ENCODE peak calls at places on chromosome 22, in six cellular contexts. I is vagina, B is neuronal stem cell, C is fibroblast of lung, D is tibial artery, A is heart left ventricle. L is an unnamed sample.

GRCh38 chr22:33896801-33897620 is 23.3 kb downstream of the LARGE1 start:
- DNase-seq in I (no peak), B (no peak), C (peak; percentile 16), D (no peak), A (no peak), L (no peak)

GRCh38 chr22:26722159-26722558 is 64.8 kb downstream of the MIAT start:
- DNase-seq in I (no peak), B (no peak), C (peak; percentile 81), D (no peak), A (no peak), L (no peak)

GRCh38 chr22:28917747-28918543 is 34.6 kb downstream of the ZNRF3 start:
- DNase-seq in I (no peak), B (peak; percentile 65), C (peak; percentile 70), D (no peak), A (peak; percentile 61), L (no peak)

GRCh38 chr22:44462246-44463015 is 35.6 kb downstream of the RTL6 start:
- DNase-seq in I (peak; percentile 47), B (no peak), C (no peak), D (no peak), A (no peak), L (no peak)

GRCh38 chr22:18057568-18058209 is 20.1 kb upstream of the PEX26 start:
- DNase-seq in I (peak; percentile 98), B (no peak), C (peak; percentile 100), D (peak; percentile 92), A (peak; percentile 69), L (peak; percentile 83)

GRCh38 chr22:50469377-50470305 is 5.2 kb downstream of the SBF1 start:
- DNase-seq in I (no peak), B (no peak), C (peak; percentile 68), D (no peak), A (no peak), L (peak; percentile 85)

GRCh38 chr22:19879651-19879995 is 24.9 kb upstream of the GNB1L start:
- DNase-seq in I (no peak), B (no peak), C (no peak), D (peak; percentile 15), A (peak; percentile 15), L (no peak)

GRCh38 chr22:27139935-27140493 is 482.6 kb downstream of the MIAT start:
- DNase-seq in I (no peak), B (no peak), C (peak; percentile 90), D (peak; percentile 58), A (no peak), L (peak; percentile 53)

GRCh38 chr22:33274214-33274828 is 216.1 kb upstream of the SYN3 start:
- DNase-seq in I (no peak), B (no peak), C (no peak), D (peak; percentile 32), A (no peak), L (peak; percentile 18)

GRCh38 chr22:44389181-44389580 is 76.4 kb upstream of the SHISAL1 start:
- DNase-seq in I (no peak), B (no peak), C (no peak), D (no peak), A (peak; percentile 14), L (no peak)

GRCh38 chr22:34960005-34960404 is 106.0 kb upstream of the ISX start:
- DNase-seq in I (no peak), B (peak; percentile 33), C (peak; percentile 2), D (no peak), A (no peak), L (no peak)

GRCh38 chr22:20810645-20811044 is 36.7 kb downstream of the SERPIND1 start:
- DNase-seq in I (no peak), B (no peak), C (no peak), D (no peak), A (no peak), L (no peak)

GRCh38 chr22:35601743-35602633 is 15.1 kb downstream of the MB start:
- DNase-seq in I (no peak), B (no peak), C (peak; percentile 77), D (peak; percentile 41), A (no peak), L (no peak)

GRCh38 chr22:27318516-27318915 is 483.0 kb downstream of the MN1 start:
- DNase-seq in I (no peak), B (no peak), C (peak; percentile 92), D (no peak), A (peak; percentile 66), L (peak; percentile 71)

GRCh38 chr22:21043856-21044535 is 1.8 kb upstream of the LRRC74B start:
- DNase-seq in I (no peak), B (no peak), C (no peak), D (no peak), A (no peak), L (no peak)

GRCh38 chr22:27820896-27821866 is 19.6 kb upstream of the MN1 start:
- DNase-seq in I (no peak), B (no peak), C (peak; percentile 27), D (no peak), A (no peak), L (peak; percentile 74)

GRCh38 chr22:40857309-40857851 is 432 bp downstream of the XPNPEP3 start:
- DNase-seq in I (no peak), B (no peak), C (no peak), D (no peak), A (no peak), L (no peak)

GRCh38 chr22:40323681-40324083 is 22.6 kb upstream of the ADSL start:
- DNase-seq in I (no peak), B (no peak), C (no peak), D (no peak), A (no peak), L (no peak)

GRCh38 chr22:50314081-50314454 is 6.6 kb upstream of the PLXNB2 start:
- DNase-seq in I (no peak), B (no peak), C (no peak), D (no peak), A (no peak), L (no peak)

GRCh38 chr22:36366291-36366708 is 21.5 kb downstream of the MYH9 start:
- DNase-seq in I (no peak), B (no peak), C (peak; percentile 60), D (peak; percentile 59), A (no peak), L (peak; percentile 70)

GRCh38 chr22:20428496-20429253 is 8.9 kb downstream of the SCARF2 start:
- DNase-seq in I (no peak), B (no peak), C (no peak), D (no peak), A (no peak), L (no peak)

GRCh38 chr22:44409691-44410316 is 88.2 kb downstream of the RTL6 start:
- DNase-seq in I (no peak), B (no peak), C (no peak), D (no peak), A (no peak), L (peak; percentile 14)

GRCh38 chr22:27323646-27324045 is 477.9 kb downstream of the MN1 start:
- DNase-seq in I (no peak), B (no peak), C (no peak), D (no peak), A (no peak), L (no peak)

GRCh38 chr22:17576475-17576874 is 13.2 kb downstream of the SLC25A18 start:
- DNase-seq in I (no peak), B (no peak), C (peak; percentile 99), D (no peak), A (no peak), L (no peak)

GRCh38 chr22:43843783-43844530 is 18.4 kb downstream of the SULT4A1 start:
- DNase-seq in I (no peak), B (no peak), C (no peak), D (no peak), A (no peak), L (no peak)

GRCh38 chr22:39739338-39740027 is 154.1 kb downstream of the ENTHD1 start:
- DNase-seq in I (no peak), B (no peak), C (no peak), D (no peak), A (no peak), L (no peak)

GRCh38 chr22:33829549-33830280 is 90.6 kb downstream of the LARGE1 start:
- DNase-seq in I (no peak), B (no peak), C (no peak), D (no peak), A (no peak), L (no peak)

GRCh38 chr22:43014062-43014875 is 680 bp downstream of the PACSIN2 start:
- DNase-seq in I (no peak), B (peak; percentile 54), C (peak; percentile 29), D (no peak), A (peak; percentile 57), L (peak; percentile 55)

GRCh38 chr22:29475550-29475949 is 4.5 kb upstream of the NEFH start:
- DNase-seq in I (no peak), B (no peak), C (no peak), D (no peak), A (no peak), L (no peak)

GRCh38 chr22:37421468-37421877 is 5.8 kb downstream of the ELFN2 start:
- DNase-seq in I (no peak), B (no peak), C (no peak), D (no peak), A (no peak), L (no peak)
- H3K27me3 ChIP-seq in I (no peaks in the 10 kb centered on the region), B (peaks cover 59% of the 10 kb centered on the region), C (peaks cover 36% of the 10 kb centered on the region), D (peaks cover 95% of the 10 kb centered on the region), A (peaks cover 38% of the 10 kb centered on the region), L (no peaks in the 10 kb centered on the region)

DNA sequence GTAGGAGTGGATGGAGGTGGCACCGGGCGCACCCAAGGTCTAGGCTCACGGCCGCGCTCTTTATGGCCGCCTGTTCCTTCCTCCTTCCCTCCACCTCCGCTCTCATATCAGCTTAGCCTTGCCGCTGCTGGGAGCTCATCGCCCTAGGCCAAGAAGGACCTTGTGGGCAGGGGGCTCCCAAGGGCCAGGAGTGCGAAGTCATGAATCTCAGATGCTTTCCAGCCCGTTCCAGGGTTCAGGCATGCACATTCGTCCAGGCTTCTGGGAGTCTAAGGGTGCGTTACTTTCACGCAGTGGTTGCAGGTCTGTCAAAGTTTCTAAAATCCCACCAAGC is 4.1 kb upstream of the GALR3 start:
- DNase-seq in I (no peak), B (no peak), C (no peak), D (no peak), A (no peak), L (no peak)
- H3K4me3 ChIP-seq in I (peak overlapping the region; percentile 35), B (no peak overlapping the region), C (no peak overlapping the region), D (peak overlapping the region; percentile 40), A (peak overlapping the region; percentile 47), L (no peak overlapping the region)

GRCh38 chr22:47618180-47618579 is 855.7 kb downstream of the TBC1D22A start:
- DNase-seq in I (no peak), B (no peak), C (no peak), D (no peak), A (no peak), L (no peak)
- H3K9me3 ChIP-seq in I (no peaks in the 10 kb centered on the region), B (no peaks in the 10 kb centered on the region), C (no peaks in the 10 kb centered on the region), D (no peaks in the 10 kb centered on the region), A (no peaks in the 10 kb centered on the region), L (no peaks in the 10 kb centered on the region)

DNA sequence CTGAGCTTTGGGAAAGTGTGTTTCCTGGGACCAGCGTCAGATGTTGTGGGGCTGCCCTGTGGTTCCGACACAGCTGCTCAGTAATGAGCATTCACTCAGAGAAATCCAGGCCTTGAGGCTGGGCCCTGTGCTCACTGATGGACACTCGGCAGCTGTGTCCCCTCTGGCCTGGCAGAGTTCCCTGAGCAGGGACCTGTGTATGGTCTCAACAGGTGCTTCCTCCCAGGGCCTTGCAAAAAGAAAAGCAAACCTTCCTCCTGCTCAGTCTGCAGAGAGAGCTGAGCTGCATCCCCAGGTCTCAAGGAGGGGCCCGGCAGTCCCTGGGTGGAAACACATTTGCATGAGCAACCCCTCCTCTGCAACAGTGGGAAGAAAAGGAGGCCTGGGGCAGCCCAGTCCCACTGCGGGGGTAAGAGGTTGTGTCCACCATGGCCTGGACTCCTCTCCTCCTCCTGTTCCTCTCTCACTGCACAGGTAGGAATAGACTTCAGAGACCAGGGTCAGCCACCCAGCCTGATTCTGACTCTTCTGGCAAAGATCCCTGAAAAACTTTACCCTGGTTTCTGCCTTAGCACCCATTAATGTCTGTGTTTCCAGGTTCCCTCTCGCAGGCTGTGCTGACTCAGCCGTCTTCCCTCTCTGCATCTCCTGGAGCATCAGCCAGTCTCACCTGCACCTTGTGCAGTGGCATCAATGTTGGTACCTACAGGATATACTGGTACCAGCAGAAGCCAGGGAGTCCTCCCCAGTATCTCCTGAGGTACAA is 131.2 kb downstream of the VPREB1 start:
- DNase-seq in I (no peak), B (no peak), C (no peak), D (no peak), A (no peak), L (no peak)
- H3K27me3 ChIP-seq in I (no peaks in the 10 kb centered on the region), B (peaks cover 34% of the 10 kb centered on the region), C (peaks cover 4% of the 10 kb centered on the region), D (peaks cover 16% of the 10 kb centered on the region), A (peaks cover 6% of the 10 kb centered on the region), L (no peaks in the 10 kb centered on the region)